ENCODE peak calls at places on chromosome 11, in nine cellular contexts. G is tibial nerve, F is HCT116, H is BE2C, I is trophoblast cell, R is neuronal stem cell, Q is IMR-90, D is mucosa of descending colon, O is endothelial cell of umbilical vein. U is an unnamed sample.

GRCh38 chr11:75773595-75774353 is 5.2 kb downstream of the DGAT2 start:
- DNase-seq in G (no peak), F (no peak), H (peak; percentile 3), I (no peak), R (no peak), Q (no peak), D (peak; percentile 15), O (no peak), U (no peak)

GRCh38 chr11:132114743-132115142 is 744.3 kb downstream of the NTM start:
- DNase-seq in G (no peak), F (no peak), H (no peak), I (no peak), R (no peak), Q (no peak), D (no peak), O (no peak), U (no peak)

GRCh38 chr11:26944866-26945664 is 48.8 kb upstream of the FIBIN start:
- DNase-seq in G (no peak), F (no peak), H (no peak), I (no peak), R (no peak), Q (peak; percentile 53), D (no peak), O (no peak), U (no peak)

GRCh38 chr11:70142171-70142875 is 60.8 kb upstream of the FADD start:
- DNase-seq in G (no peak), F (peak; percentile 50), H (peak; percentile 43), I (no peak), R (peak; percentile 40), Q (no peak), D (no peak), O (no peak), U (no peak)

GRCh38 chr11:61083601-61084147 is 18.6 kb upstream of the CD5 start:
- DNase-seq in G (no peak), F (no peak), H (no peak), I (peak; percentile 69), R (no peak), Q (no peak), D (no peak), O (no peak), U (no peak)

GRCh38 chr11:113274708-113275582 is 39.4 kb upstream of the TTC12 start:
- DNase-seq in G (no peak), F (no peak), H (peak; percentile 52), I (no peak), R (no peak), Q (no peak), D (no peak), O (no peak), U (no peak)

GRCh38 chr11:62664405-62665074 is 470 bp downstream of the C11orf98 start:
- DNase-seq in G (no peak), F (no peak), H (peak; percentile 45), I (peak; percentile 73), R (no peak), Q (peak; percentile 50), D (no peak), O (no peak), U (no peak)

GRCh38 chr11:13098067-13098466 is 89.0 kb downstream of the RASSF10 start:
- DNase-seq in G (no peak), F (no peak), H (no peak), I (peak; percentile 22), R (no peak), Q (no peak), D (no peak), O (no peak), U (no peak)

GRCh38 chr11:65434667-65435179 is 12.1 kb downstream of the NEAT1 start:
- DNase-seq in G (no peak), F (no peak), H (no peak), I (no peak), R (no peak), Q (peak; percentile 38), D (no peak), O (peak; percentile 20), U (no peak)

GRCh38 chr11:65435330-65435931 is 12.8 kb downstream of the NEAT1 start:
- DNase-seq in G (peak; percentile 12), F (no peak), H (no peak), I (no peak), R (no peak), Q (peak; percentile 45), D (peak; percentile 9), O (no peak), U (no peak)

GRCh38 chr11:65435981-65436411 is 13.4 kb downstream of the NEAT1 start:
- DNase-seq in G (peak; percentile 15), F (no peak), H (no peak), I (peak; percentile 63), R (no peak), Q (no peak), D (peak; percentile 29), O (peak; percentile 25), U (no peak)

GRCh38 chr11:65437436-65438227 is 15.0 kb downstream of the NEAT1 start:
- DNase-seq in G (peak; percentile 12), F (no peak), H (no peak), I (no peak), R (no peak), Q (peak; percentile 41), D (no peak), O (peak; percentile 38), U (no peak)

GRCh38 chr11:65436412-65437032 is 13.9 kb downstream of the NEAT1 start:
- DNase-seq in G (peak; percentile 12), F (no peak), H (no peak), I (no peak), R (no peak), Q (peak; percentile 49), D (no peak), O (peak; percentile 37), U (no peak)
- H3K4me3 ChIP-seq in G (no peak overlapping the region), F (no peak overlapping the region), H (no peak overlapping the region), I (no peak overlapping the region), R (no peak overlapping the region), Q (no peak overlapping the region), D (no peak overlapping the region), O (no peak overlapping the region), U (no peak overlapping the region)

GRCh38 chr11:6746626-6747025 is 25.1 kb downstream of the OR2AG2 start:
- DNase-seq in G (no peak), F (no peak), H (no peak), I (no peak), R (no peak), Q (no peak), D (no peak), O (no peak), U (no peak)

GRCh38 chr11:6747097-6747662 is 24.6 kb downstream of the OR2AG2 start:
- DNase-seq in G (no peak), F (no peak), H (no peak), I (no peak), R (no peak), Q (no peak), D (no peak), O (peak; percentile 6), U (no peak)

GRCh38 chr11:6745465-6746015 is 26.2 kb downstream of the OR2AG2 start:
- DNase-seq in G (no peak), F (no peak), H (no peak), I (no peak), R (no peak), Q (no peak), D (no peak), O (peak; percentile 11), U (no peak)

GRCh38 chr11:6746086-6746618 is 25.6 kb downstream of the OR2AG2 start:
- DNase-seq in G (no peak), F (no peak), H (no peak), I (no peak), R (no peak), Q (no peak), D (peak; percentile 41), O (peak; percentile 71), U (no peak)

GRCh38 chr11:6745018-6745417 is 26.8 kb downstream of the OR2AG2 start:
- DNase-seq in G (no peak), F (no peak), H (no peak), I (no peak), R (no peak), Q (no peak), D (no peak), O (no peak), U (no peak)
- H3K4me3 ChIP-seq in G (no peak overlapping the region), F (no peak overlapping the region), H (no peak overlapping the region), I (no peak overlapping the region), R (no peak overlapping the region), Q (no peak overlapping the region), D (no peak overlapping the region), O (no peak overlapping the region), U (no peak overlapping the region)

GRCh38 chr11:31802990-31803812 is 7.9 kb downstream of the PAX6 start:
- DNase-seq in G (no peak), F (no peak), H (no peak), I (no peak), R (no peak), Q (no peak), D (no peak), O (no peak), U (no peak)

GRCh38 chr11:31805629-31806185 is 5.4 kb downstream of the PAX6 start:
- DNase-seq in G (no peak), F (no peak), H (no peak), I (no peak), R (no peak), Q (no peak), D (no peak), O (no peak), U (no peak)

GRCh38 chr11:31805037-31805628 is 6.0 kb downstream of the PAX6 start:
- DNase-seq in G (no peak), F (no peak), H (no peak), I (no peak), R (no peak), Q (no peak), D (no peak), O (no peak), U (no peak)

GRCh38 chr11:31803813-31804438 is 7.2 kb downstream of the PAX6 start:
- DNase-seq in G (no peak), F (no peak), H (no peak), I (no peak), R (no peak), Q (no peak), D (no peak), O (no peak), U (no peak)

GRCh38 chr11:31804439-31805036 is 6.6 kb downstream of the PAX6 start:
- DNase-seq in G (no peak), F (no peak), H (no peak), I (no peak), R (no peak), Q (no peak), D (no peak), O (no peak), U (no peak)
- H3K4me3 ChIP-seq in G (no peak overlapping the region), F (no peak overlapping the region), H (no peak overlapping the region), I (no peak overlapping the region), R (no peak overlapping the region), Q (no peak overlapping the region), D (no peak overlapping the region), O (no peak overlapping the region), U (no peak overlapping the region)

DNA sequence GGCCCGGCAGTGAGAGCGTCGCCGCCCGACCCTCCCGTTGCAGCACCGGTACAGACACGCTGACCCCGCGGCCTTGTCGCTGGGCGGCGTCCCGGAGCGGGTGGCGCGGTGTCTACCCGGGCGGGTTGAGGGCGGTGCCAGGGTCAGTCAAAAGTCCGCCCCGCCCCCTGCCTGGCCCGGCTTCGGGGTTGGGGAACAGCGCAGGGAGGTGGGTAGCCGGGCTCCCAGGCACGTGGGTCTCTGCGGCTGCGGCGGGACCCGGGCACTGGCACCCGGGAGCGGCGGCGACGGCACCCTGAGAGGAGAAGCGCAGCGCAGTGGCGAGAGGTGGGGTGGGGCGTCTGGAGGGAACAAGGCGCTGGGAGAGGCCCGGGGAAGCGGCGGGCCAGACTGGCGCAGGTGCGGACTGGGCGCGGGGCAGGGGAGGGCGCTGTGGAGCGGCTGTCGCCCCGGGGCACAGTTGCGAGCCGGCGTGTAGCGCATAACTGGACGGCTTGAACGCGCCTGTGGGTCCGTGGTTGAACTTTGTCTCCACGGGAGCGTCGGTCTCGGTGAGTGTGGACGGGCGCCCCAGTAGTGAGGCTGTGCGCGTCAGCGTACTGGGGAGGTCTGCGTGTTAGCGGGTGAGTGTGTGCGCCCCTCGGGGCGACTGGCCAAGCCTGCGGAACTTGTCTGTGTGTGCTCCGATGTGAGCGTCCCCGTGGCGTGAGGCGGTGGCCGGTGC is at the start of gene P2RY2:
- DNase-seq in G (no peak), F (peak; percentile 32), H (peak; percentile 76), I (peak; percentile 75), R (peak; percentile 67), Q (no peak), D (peak; percentile 93), O (peak; percentile 59), U (no peak)
- H3K4me3 ChIP-seq in G (peak within 1 kb of the TSS; percentile 33), F (peak within 1 kb of the TSS; percentile 67), H (peak within 1 kb of the TSS; percentile 51), I (peak within 1 kb of the TSS; percentile 70), R (peak within 1 kb of the TSS; percentile 26), Q (peak within 1 kb of the TSS; percentile 31), D (peak within 1 kb of the TSS; percentile 17), O (peak within 1 kb of the TSS; percentile 0), U (peak within 1 kb of the TSS; percentile 36)

U was measured in LNCaP clone FGC.